ENCODE peak calls at places on chromosomes 4 and X, in six cellular contexts. G is fibroblast of lung, B is heart right ventricle, Z is AG04450, F is pancreas, M is lower lobe of right lung. O is an unnamed sample.

GRCh38 chr4:150867148-150867547 is 147.9 kb downstream of the LRBA start:
- DNase-seq in G (peak), B (peak), M (no peak), F (peak), Z (peak), O (peak)

GRCh38 chr4:2259541-2260267 is 2.2 kb downstream of the MXD4 start:
- DNase-seq in F (peak), M (peak), B (peak), Z (no peak), G (no peak), O (no peak)

GRCh38 chrX:130130990-130131389 is 20.7 kb upstream of the ELF4 start:
- DNase-seq in G (no peak), B (no peak), M (no peak), Z (no peak), F (no peak), O (no peak)

GRCh38 chr4:125104616-125105015 is 210.1 kb upstream of the FAT4 start:
- DNase-seq in Z (no peak), G (peak), F (no peak), M (no peak), B (no peak), O (no peak)

GRCh38 chrX:41322821-41323603 is 10.9 kb upstream of the DDX3X start:
- DNase-seq in F (no peak), Z (no peak), G (no peak), M (no peak), B (no peak), O (no peak)

GRCh38 chr4:183492791-183493221 is 12.1 kb upstream of the ING2 start:
- DNase-seq in Z (no peak), G (peak), F (no peak), M (no peak), B (no peak), O (no peak)

GRCh38 chrX:77900688-77901087 is 1.4 kb downstream of the COX7B start:
- DNase-seq in M (no peak), Z (no peak), G (no peak), F (no peak), B (no peak), O (no peak)

GRCh38 chr4:156100651-156101050 is 147.0 kb upstream of the CTSO start:
- DNase-seq in B (no peak), Z (no peak), F (no peak), M (no peak), G (peak), O (no peak)

GRCh38 chr4:9867746-9868425 is 86.5 kb downstream of the DRD5 start:
- DNase-seq in G (no peak), B (no peak), M (no peak), F (no peak), Z (no peak), O (no peak)

GRCh38 chr4:86960557-86960959 is 25.7 kb downstream of the AFF1 start:
- DNase-seq in G (peak), F (peak), M (no peak), Z (no peak), B (no peak), O (no peak)

GRCh38 chrX:104842646-104843045 is 276.6 kb downstream of the IL1RAPL2 start:
- DNase-seq in Z (no peak), B (no peak), F (no peak), G (no peak), M (no peak), O (no peak)

GRCh38 chr4:112327950-112328349 is 30.8 kb downstream of the ALPK1 start:
- DNase-seq in G (peak), M (no peak), B (no peak), Z (peak), F (no peak), O (peak)

GRCh38 chrX:41889317-41890025 is 33.9 kb downstream of the CASK start:
- DNase-seq in M (no peak), Z (no peak), F (no peak), B (no peak), G (peak), O (no peak)

GRCh38 chr4:104616401-104616820 is 121.7 kb upstream of the CXXC4 start:
- DNase-seq in G (peak), Z (no peak), F (no peak), B (peak), M (no peak), O (peak)
- H3K4me3 ChIP-seq in G (no peak), Z (no peak), F (no peak), B (no peak), M (no peak), O (no peak)

DNA sequence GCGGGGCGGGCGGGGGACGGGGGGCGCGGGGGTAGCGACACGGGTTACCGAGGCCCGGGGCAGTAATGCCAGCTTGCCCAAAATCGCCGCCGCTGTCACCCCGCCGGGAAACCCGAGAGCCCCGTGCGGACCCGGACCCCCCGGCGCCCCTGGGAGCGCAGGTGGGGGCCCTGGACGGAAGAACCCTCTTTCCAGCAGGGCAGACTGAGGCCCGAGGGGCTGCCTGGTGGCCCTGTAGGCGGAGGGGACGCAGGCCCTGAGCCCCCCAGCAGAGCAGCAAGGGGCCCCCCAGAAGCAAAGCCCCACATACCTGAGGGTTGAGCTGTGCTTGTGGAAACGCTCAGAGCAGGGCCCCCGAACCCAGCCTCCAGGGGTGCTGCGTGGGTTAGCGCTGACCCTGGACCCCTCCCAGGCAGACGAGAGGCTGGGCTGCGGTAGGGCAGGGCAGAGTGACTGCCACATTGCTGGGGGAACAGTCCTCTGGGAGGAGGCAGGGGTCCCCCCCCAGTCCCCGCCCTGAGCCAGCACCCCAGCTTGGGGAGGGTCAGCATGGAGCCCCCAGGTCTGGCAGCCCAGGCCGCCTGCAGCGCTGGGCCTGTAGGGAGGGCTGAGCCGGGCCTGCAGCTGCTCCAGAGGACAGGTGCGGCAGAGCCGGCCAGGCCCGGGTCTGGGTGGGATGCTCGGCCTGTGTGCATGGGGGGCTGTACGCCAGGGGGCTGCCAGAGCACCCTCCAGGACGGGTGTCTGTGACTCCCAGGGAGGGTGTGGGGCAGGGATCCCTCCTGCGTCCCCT is 646 bp downstream of the DOK7 start:
- DNase-seq in M (no peak), B (no peak), F (no peak), G (no peak), Z (no peak), O (no peak)
- H3K4me3 ChIP-seq in M (peak), B (peak), F (peak), G (no peak), Z (no peak), O (peak)

DNA sequence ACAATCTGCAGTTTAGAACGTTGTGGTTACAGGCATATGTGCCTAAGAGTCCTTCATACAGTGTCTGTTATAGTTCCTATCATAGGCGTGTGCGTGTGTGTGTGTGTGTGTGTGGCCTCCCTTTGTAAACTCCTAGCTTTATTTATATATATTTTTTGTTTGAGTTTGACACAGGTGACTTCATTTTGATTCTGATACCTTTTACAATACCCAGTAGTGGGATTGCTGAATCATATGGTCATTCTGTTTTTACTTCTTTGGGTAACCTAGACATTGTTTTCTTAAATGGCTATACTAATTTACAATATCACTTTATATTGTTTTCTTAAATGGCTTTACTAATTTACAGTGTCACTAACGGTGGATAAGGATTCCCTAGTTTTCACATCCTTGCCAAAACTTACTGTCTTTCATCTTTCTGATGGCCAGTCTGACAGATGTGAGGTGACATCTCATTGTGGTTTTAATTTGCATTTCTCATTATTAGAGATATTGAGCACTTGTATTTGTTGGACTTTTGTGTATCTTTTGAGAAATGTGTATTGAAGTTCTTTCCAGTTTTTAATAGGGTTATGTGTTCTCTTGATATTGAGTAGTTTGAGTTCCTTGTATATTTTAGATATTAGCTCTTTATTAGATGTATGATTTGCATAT is 211.1 kb upstream of the NUDT6 start:
- DNase-seq in B (no peak), F (no peak), Z (no peak), G (no peak), M (no peak), O (no peak)
- H3K4me3 ChIP-seq in B (no peak), F (no peak), Z (no peak), G (no peak), M (no peak), O (no peak)

GRCh38 chr4:152956650-152957436 is 20.7 kb downstream of the FHDC1 start:
- DNase-seq in F (no peak), M (no peak), B (no peak), Z (peak), G (peak), O (no peak)
- H3K4me3 ChIP-seq in F (no peak), M (no peak), B (no peak), Z (no peak), G (no peak), O (no peak)

GRCh38 chr4:189162073-189162789 is 778.4 kb upstream of the FRG1 start:
- DNase-seq in F (no peak), M (no peak), B (no peak), Z (no peak), G (no peak), O (no peak)

DNA sequence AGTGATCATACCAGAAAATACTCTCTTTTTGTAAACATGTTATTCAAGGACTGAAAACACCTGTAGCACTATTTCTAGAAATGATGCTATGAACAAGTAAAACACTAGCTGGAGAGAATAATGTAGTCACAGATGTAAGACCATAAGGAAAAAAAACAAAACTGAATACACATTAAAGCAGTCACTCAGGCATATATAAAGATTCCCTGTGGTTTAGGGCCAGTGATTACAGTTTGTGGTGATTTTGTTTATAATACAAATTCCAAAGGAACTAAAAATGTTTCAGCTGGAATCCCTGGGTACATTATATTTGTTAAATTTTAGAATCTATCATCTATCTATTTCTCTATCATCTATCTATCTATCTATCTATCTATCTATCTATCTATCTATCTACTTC is 777.8 kb upstream of the FRG1 start:
- DNase-seq in B (no peak), M (no peak), G (no peak), F (no peak), Z (no peak), O (no peak)
- H3K4me3 ChIP-seq in B (no peak), M (no peak), G (no peak), F (no peak), Z (no peak), O (no peak)

GRCh38 chr4:70711599-70711998 is 10.2 kb upstream of the RUFY3 start:
- DNase-seq in M (no peak), G (no peak), F (no peak), Z (no peak), B (no peak), O (no peak)
- H3K4me3 ChIP-seq in M (no peak), G (no peak), F (no peak), Z (no peak), B (no peak), O (no peak)

O was measured in retinal pigment epithelial cell.